ENCODE peak calls at places on chromosome 4, in six cellular contexts. X, L, O, M, N and F are unnamed samples.

GRCh38 chr4:184821242-184821641 is 4.5 kb downstream of the ACSL1 start:
- DNase-seq in M (no peak), X (no peak), N (no peak), L (no peak), O (no peak), F (no peak)

GRCh38 chr4:144300616-144301015 is 160.1 kb upstream of the GYPA start:
- DNase-seq in L (no peak), X (no peak), O (no peak), N (no peak), M (no peak), F (no peak)

GRCh38 chr4:15314974-15315373 is 112.9 kb upstream of the C1QTNF7 start:
- DNase-seq in N (no peak), M (no peak), X (no peak), L (no peak), O (no peak), F (no peak)

GRCh38 chr4:167642250-167642649 is 408.0 kb upstream of the SPOCK3 start:
- DNase-seq in O (no peak), N (no peak), X (no peak), L (no peak), M (no peak), F (no peak)

GRCh38 chr4:148015058-148015457 is 283.2 kb downstream of the ARHGAP10 start:
- DNase-seq in O (no peak), X (no peak), M (no peak), N (no peak), L (no peak), F (no peak)

GRCh38 chr4:142353149-142353738 is 492.9 kb downstream of the INPP4B start:
- DNase-seq in N (peak; percentile 20), L (no peak), O (peak; percentile 26), X (no peak), M (peak; percentile 69), F (no peak)

GRCh38 chr4:165217325-165217724 is 10.0 kb downstream of the KLHL2 start:
- DNase-seq in O (no peak), N (no peak), M (no peak), L (no peak), X (no peak), F (no peak)

GRCh38 chr4:128698386-128698785 is 111.1 kb upstream of the JADE1 start:
- DNase-seq in M (no peak), X (no peak), L (no peak), N (no peak), O (no peak), F (no peak)

GRCh38 chr4:48222491-48222890 is 47.1 kb downstream of the TEC start:
- DNase-seq in X (no peak), N (no peak), O (no peak), M (no peak), L (no peak), F (no peak)

GRCh38 chr4:86543560-86544312 is 50.4 kb upstream of the PTPN13 start:
- DNase-seq in M (no peak), X (no peak), N (no peak), O (no peak), L (no peak), F (no peak)

GRCh38 chr4:185235480-185236154 is 26.2 kb downstream of the SNX25 start:
- DNase-seq in L (no peak), O (no peak), N (no peak), X (no peak), M (no peak), F (no peak)

GRCh38 chr4:103046416-103047290 is 27.1 kb upstream of the SLC9B1 start:
- DNase-seq in M (peak; percentile 19), O (peak; percentile 18), N (peak; percentile 5), L (peak; percentile 21), X (no peak), F (no peak)

GRCh38 chr4:162661913-162662312 is 498.1 kb upstream of the FSTL5 start:
- DNase-seq in X (no peak), N (no peak), L (no peak), M (no peak), O (no peak), F (no peak)
- H3K27ac ChIP-seq in X (no peak overlapping the region), N (no peak overlapping the region), L (no peak overlapping the region), M (no peak overlapping the region), O (no peak overlapping the region), F (no peak overlapping the region)

DNA sequence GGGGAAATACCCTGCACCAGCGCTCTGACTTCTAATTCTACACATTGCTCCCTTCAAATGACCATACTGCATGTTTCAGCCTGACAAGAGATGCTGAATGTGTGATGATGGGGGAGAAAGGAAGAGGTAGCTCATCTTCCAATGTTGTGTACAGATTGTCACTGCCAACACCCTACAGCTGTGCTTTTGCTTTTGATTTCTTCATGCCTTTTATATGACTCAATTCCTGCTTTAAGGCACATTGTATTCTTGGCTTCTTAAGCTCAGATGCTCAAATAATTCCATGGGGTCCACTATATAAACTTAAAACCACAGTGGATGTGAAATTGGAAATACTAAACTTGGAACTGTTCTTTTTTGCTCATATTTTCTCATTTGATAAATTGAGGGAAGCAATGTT is 183.2 kb upstream of the WDFY3 start:
- DNase-seq in M (no peak), O (no peak), N (no peak), L (no peak), X (no peak), F (no peak)
- H3K27ac ChIP-seq in M (no peak overlapping the region), O (no peak overlapping the region), N (no peak overlapping the region), L (no peak overlapping the region), X (no peak overlapping the region), F (no peak overlapping the region)

DNA sequence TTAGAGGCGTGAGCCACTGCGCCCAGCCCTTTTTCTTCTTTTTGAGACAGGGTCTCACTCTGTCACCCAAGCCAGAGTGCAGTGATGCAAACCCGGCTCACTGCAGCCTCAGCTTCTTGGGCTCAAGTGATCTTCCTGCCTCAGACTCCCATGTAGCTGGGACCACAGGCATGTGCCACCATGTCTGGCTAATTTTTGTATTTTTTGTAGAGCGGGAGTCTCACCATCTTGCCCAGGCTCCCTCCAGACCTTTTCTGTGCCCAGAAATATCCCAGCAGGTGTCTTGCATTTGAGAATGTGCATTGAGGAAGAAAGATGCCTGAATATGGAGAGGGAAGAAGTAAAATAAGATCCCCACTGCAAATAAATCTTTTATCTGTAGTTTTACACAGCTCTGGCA is 58.7 kb downstream of the PPEF2 start:
- DNase-seq in M (no peak), N (no peak), O (no peak), L (no peak), X (no peak), F (no peak)
- H3K27ac ChIP-seq in M (no peak overlapping the region), N (no peak overlapping the region), O (no peak overlapping the region), L (peak overlapping the region; percentile 98), X (no peak overlapping the region), F (no peak overlapping the region)

DNA sequence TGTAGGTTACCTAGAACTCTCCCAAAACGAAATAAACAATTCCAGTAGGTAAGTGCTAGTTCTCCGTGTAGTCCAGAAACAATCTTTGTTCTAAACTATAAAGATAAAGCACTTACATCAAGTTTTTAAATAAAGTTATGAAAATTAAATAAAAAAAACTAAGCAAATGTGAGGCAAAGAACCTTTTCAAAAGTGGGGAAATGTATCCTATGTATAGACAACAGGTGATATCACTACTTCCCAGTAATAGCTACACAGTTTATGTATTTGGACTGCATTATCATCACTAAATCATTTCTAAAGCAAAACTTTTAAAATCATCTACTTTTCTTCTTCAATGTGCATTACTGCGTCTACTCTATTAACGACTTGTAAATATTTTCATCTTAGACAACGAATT is 2.0 kb downstream of the YTHDC1 start:
- DNase-seq in L (no peak), O (no peak), M (no peak), X (no peak), N (no peak), F (no peak)
- H3K27ac ChIP-seq in L (no peak overlapping the region), O (peak overlapping the region; percentile 94), M (no peak overlapping the region), X (no peak overlapping the region), N (no peak overlapping the region), F (no peak overlapping the region)

GRCh38 chr4:10185518-10186227 is 69.1 kb upstream of the WDR1 start:
- DNase-seq in M (no peak), X (no peak), O (no peak), L (no peak), N (no peak), F (no peak)
- H3K27ac ChIP-seq in M (no peak overlapping the region), X (no peak overlapping the region), O (no peak overlapping the region), L (no peak overlapping the region), N (no peak overlapping the region), F (no peak overlapping the region)

GRCh38 chr4:119678761-119679160 is 50.2 kb upstream of the PDE5A start:
- DNase-seq in M (no peak), N (no peak), O (no peak), L (no peak), X (no peak), F (no peak)

GRCh38 chr4:119682080-119682479 is 53.5 kb upstream of the PDE5A start:
- DNase-seq in N (no peak), L (no peak), X (no peak), O (no peak), M (no peak), F (no peak)

GRCh38 chr4:119679251-119679650 is 50.6 kb upstream of the PDE5A start:
- DNase-seq in M (no peak), L (no peak), N (no peak), O (no peak), X (no peak), F (no peak)

GRCh38 chr4:119684463-119684862 is 55.9 kb upstream of the PDE5A start:
- DNase-seq in N (no peak), M (no peak), X (no peak), L (no peak), O (no peak), F (no peak)

DNA sequence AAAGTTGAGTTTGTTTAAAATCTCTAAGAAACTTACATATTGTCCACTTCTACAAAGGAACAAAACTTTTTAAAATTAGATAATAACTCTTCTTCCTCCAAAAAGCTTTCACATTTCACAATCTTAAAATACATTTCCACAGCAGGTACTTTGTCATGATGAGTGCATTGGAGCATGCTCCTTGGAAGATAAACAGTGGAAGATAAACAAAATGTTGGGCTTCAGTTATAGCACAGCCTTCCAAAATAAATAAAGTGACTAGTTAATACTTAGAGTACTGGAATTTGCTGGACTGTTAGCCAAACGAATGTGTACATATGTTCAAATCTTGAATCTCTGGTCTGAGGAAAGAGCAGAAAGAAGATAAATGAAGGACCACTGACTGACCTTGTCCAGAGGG is 54.9 kb upstream of the PDE5A start:
- DNase-seq in X (no peak), N (no peak), O (no peak), L (no peak), M (no peak), F (no peak)
- H3K27ac ChIP-seq in X (no peak overlapping the region), N (no peak overlapping the region), O (peak overlapping the region; percentile 39), L (no peak overlapping the region), M (no peak overlapping the region), F (no peak overlapping the region)

GRCh38 chr4:76563804-76564468 is 128.9 kb downstream of the SHROOM3 start:
- DNase-seq in O (no peak), M (no peak), X (no peak), N (no peak), L (no peak), F (no peak)
- H3K27ac ChIP-seq in O (no peak overlapping the region), M (no peak overlapping the region), X (no peak overlapping the region), N (no peak overlapping the region), L (peak overlapping the region; percentile 44), F (no peak overlapping the region)

DNA sequence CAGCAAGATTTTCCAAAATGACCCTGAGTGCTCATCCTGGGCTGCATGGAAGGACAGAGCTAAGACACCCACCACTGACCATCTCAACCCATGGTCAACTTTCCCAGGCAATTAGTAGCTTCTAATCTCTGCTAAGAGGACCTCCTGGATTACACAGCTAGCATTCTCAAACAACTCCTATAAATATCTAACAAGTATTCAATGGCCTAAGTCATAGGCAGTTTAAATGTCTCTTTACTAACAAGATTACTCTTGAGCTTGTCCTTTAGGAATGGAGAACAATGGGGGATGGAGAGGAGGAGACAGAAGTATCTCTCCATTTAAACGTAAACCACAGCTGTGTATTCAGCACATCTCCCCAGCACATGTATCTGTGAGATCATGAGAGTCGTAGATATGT is 118.1 kb downstream of the WDFY3 start:
- DNase-seq in N (no peak), M (no peak), X (no peak), O (no peak), L (no peak), F (no peak)
- H3K27ac ChIP-seq in N (no peak overlapping the region), M (no peak overlapping the region), X (no peak overlapping the region), O (no peak overlapping the region), L (no peak overlapping the region), F (peak overlapping the region; percentile 68)